ENCODE peak calls at places on chromosomes 13 and 19, in ten cellular contexts. F is activated CD8-positive, alpha-beta memory T cell treated with anti-CD3 and anti-CD28 coated beads for 1 hour; T is anterior cingulate cortex; X is endothelial cell of umbilical vein; Q is fibroblast of villous mesenchyme; V is NCI-H69; I is activated CD4-positive, CD25-positive, alpha-beta regulatory T cell; B is GM04503; R is CD8-positive, alpha-beta memory T cell; K is nucleus accumbens. D is an unnamed sample.

GRCh38 chr13:21016487-21016886 is 44.9 kb downstream of the LATS2 start:
- DNase-seq in F (no peak), T (no peak), X (no peak), Q (no peak), V (no peak), I (no peak), B (no peak), R (no peak), K (no peak), D (no peak)

GRCh38 chr19:57152921-57153320 is 7.9 kb upstream of the ZIM3 start:
- DNase-seq in F (no peak), T (no peak), X (no peak), Q (no peak), V (no peak), I (no peak), B (no peak), R (no peak), K (no peak), D (no peak)

GRCh38 chr13:110419946-110420345 is 112.9 kb downstream of the COL4A2 start:
- DNase-seq in F (no peak), T (no peak), X (no peak), Q (no peak), V (no peak), I (no peak), B (no peak), R (no peak), K (no peak), D (no peak)

GRCh38 chr19:55034751-55035150 is 3.3 kb downstream of the GP6 start:
- DNase-seq in F (no peak), T (no peak), X (no peak), Q (no peak), V (no peak), I (no peak), B (no peak), R (no peak), K (no peak), D (no peak)

GRCh38 chr19:2560369-2560768 is 84.4 kb downstream of the GADD45B start:
- DNase-seq in F (no peak), T (no peak), X (no peak), Q (no peak), V (no peak), I (no peak), B (no peak), R (no peak), K (no peak), D (no peak)

GRCh38 chr13:27607125-27607524 is 13.2 kb downstream of the LNX2 start:
- DNase-seq in F (no peak), T (no peak), X (peak), Q (peak), V (no peak), I (no peak), B (peak), R (no peak), K (no peak), D (no peak)

GRCh38 chr19:3539743-3540118 is 757 bp downstream of the TEKTIP1 start:
- DNase-seq in F (no peak), T (no peak), X (no peak), Q (no peak), V (no peak), I (no peak), B (no peak), R (no peak), K (no peak), D (no peak)

GRCh38 chr19:6458695-6459355 is 767 bp downstream of the SLC25A23 start:
- DNase-seq in F (no peak), T (no peak), X (no peak), Q (no peak), V (no peak), I (no peak), B (no peak), R (no peak), K (no peak), D (no peak)

GRCh38 chr19:3987619-3988371 is 2.5 kb upstream of the EEF2 start:
- DNase-seq in F (peak), T (peak), X (peak), Q (peak), V (peak), I (peak), B (no peak), R (peak), K (peak), D (peak)

GRCh38 chr19:42143341-42144234 is 11.3 kb upstream of the POU2F2 start:
- DNase-seq in F (no peak), T (no peak), X (peak), Q (peak), V (no peak), I (no peak), B (no peak), R (no peak), K (no peak), D (no peak)

GRCh38 chr19:42683917-42684513 is 56.3 kb downstream of the PSG3 start:
- DNase-seq in F (no peak), T (no peak), X (no peak), Q (peak), V (no peak), I (no peak), B (peak), R (no peak), K (no peak), D (no peak)

GRCh38 chr19:17026706-17027427 is at the start of gene CPAMD8:
- DNase-seq in F (no peak), T (no peak), X (no peak), Q (no peak), V (no peak), I (no peak), B (no peak), R (no peak), K (no peak), D (no peak)

GRCh38 chr13:106917673-106918652 is 350.0 kb upstream of the ARGLU1 start:
- DNase-seq in F (peak), T (peak), X (peak), Q (peak), V (peak), I (peak), B (peak), R (peak), K (peak), D (peak)

GRCh38 chr13:107568181-107568580 is 647.2 kb downstream of the LIG4 start:
- DNase-seq in F (no peak), T (no peak), X (peak), Q (no peak), V (no peak), I (no peak), B (no peak), R (no peak), K (no peak), D (no peak)

GRCh38 chr19:32677657-32678056 is 2.0 kb downstream of the RGS9BP start:
- DNase-seq in F (no peak), T (no peak), X (no peak), Q (peak), V (peak), I (no peak), B (no peak), R (no peak), K (no peak), D (no peak)

GRCh38 chr19:37519890-37520289 is 13.2 kb downstream of the ZNF793 start:
- DNase-seq in F (no peak), T (no peak), X (no peak), Q (no peak), V (no peak), I (no peak), B (no peak), R (no peak), K (no peak), D (no peak)

GRCh38 chr13:29846475-29847256 is 3.8 kb downstream of the UBL3 start:
- DNase-seq in F (no peak), T (no peak), X (no peak), Q (no peak), V (no peak), I (no peak), B (no peak), R (no peak), K (no peak), D (no peak)

GRCh38 chr19:18477974-18478373 is 40.0 kb upstream of the ISYNA1 start:
- DNase-seq in F (no peak), T (no peak), X (no peak), Q (no peak), V (peak), I (no peak), B (no peak), R (no peak), K (no peak), D (no peak)

GRCh38 chr13:48783181-48783630 is 129.5 kb downstream of the CYSLTR2 start:
- DNase-seq in F (no peak), T (no peak), X (peak), Q (peak), V (peak), I (no peak), B (peak), R (no peak), K (no peak), D (peak)

GRCh38 chr13:44128522-44128921 is 245.1 kb upstream of the SERP2 start:
- DNase-seq in F (no peak), T (peak), X (no peak), Q (no peak), V (no peak), I (no peak), B (no peak), R (no peak), K (no peak), D (no peak)

GRCh38 chr19:16957151-16957662 is 68.4 kb downstream of the F2RL3 start:
- DNase-seq in F (no peak), T (no peak), X (no peak), Q (peak), V (peak), I (no peak), B (peak), R (no peak), K (no peak), D (no peak)

GRCh38 chr13:113023217-113023597 is 54.2 kb downstream of the MCF2L start:
- DNase-seq in F (no peak), T (no peak), X (peak), Q (no peak), V (no peak), I (no peak), B (no peak), R (no peak), K (no peak), D (no peak)